ENCODE peak calls at places on chromosomes 1 and 21, in nine cellular contexts. W is tibial nerve, R is left lung, P is bronchial epithelial cell, H is psoas muscle, E is fibroblast of lung, M is mesenchymal stem cell, B is left ventricle myocardium inferior, D is RWPE2. K is an unnamed sample.

GRCh38 chr1:17909634-17910033 is 154.5 kb downstream of the ACTL8 start:
- DNase-seq in W (no peak), R (no peak), P (no peak), H (no peak), E (peak; percentile 3), M (no peak), B (no peak), D (no peak), K (peak; percentile 60)

GRCh38 chr1:4160181-4160580 is 260.1 kb upstream of the C1orf174 start:
- DNase-seq in W (no peak), R (no peak), P (no peak), H (no peak), E (no peak), M (no peak), B (no peak), D (no peak), K (no peak)

GRCh38 chr1:76269175-76269574 is 194.6 kb downstream of the ST6GALNAC3 start:
- DNase-seq in W (no peak), R (no peak), P (peak; percentile 29), H (no peak), E (peak; percentile 88), M (peak; percentile 71), B (no peak), D (no peak), K (no peak)

GRCh38 chr1:151056574-151056973 is 2.8 kb downstream of the CDC42SE1 start:
- DNase-seq in W (no peak), R (no peak), P (no peak), H (no peak), E (no peak), M (no peak), B (no peak), D (no peak), K (no peak)

GRCh38 chr1:164380893-164381292 is 178.1 kb upstream of the PBX1 start:
- DNase-seq in W (peak; percentile 5), R (no peak), P (no peak), H (peak; percentile 54), E (peak; percentile 85), M (no peak), B (no peak), D (no peak), K (no peak)

GRCh38 chr21:36927718-36928117 is 38.8 kb downstream of the HLCS start:
- DNase-seq in W (peak; percentile 87), R (peak; percentile 56), P (peak; percentile 83), H (peak; percentile 88), E (peak; percentile 89), M (peak; percentile 77), B (peak; percentile 77), D (peak; percentile 82), K (peak; percentile 87)

GRCh38 chr1:21297975-21298374 is 7.7 kb upstream of the ECE1 start:
- DNase-seq in W (no peak), R (no peak), P (no peak), H (peak; percentile 79), E (peak; percentile 37), M (peak; percentile 78), B (no peak), D (no peak), K (no peak)

GRCh38 chr1:77068013-77068412 is 151.2 kb downstream of the PIGK start:
- DNase-seq in W (no peak), R (no peak), P (peak; percentile 80), H (no peak), E (no peak), M (no peak), B (no peak), D (peak; percentile 74), K (peak; percentile 37)

GRCh38 chr1:171212607-171213347 is 27.7 kb downstream of the FMO2 start:
- DNase-seq in W (no peak), R (no peak), P (no peak), H (no peak), E (no peak), M (no peak), B (no peak), D (no peak), K (no peak)

GRCh38 chr1:62263006-62263812 is 56.0 kb downstream of the KANK4 start:
- DNase-seq in W (no peak), R (no peak), P (no peak), H (no peak), E (peak; percentile 45), M (no peak), B (no peak), D (no peak), K (peak; percentile 48)

GRCh38 chr21:42174173-42174572 is 44.8 kb upstream of the ABCG1 start:
- DNase-seq in W (no peak), R (no peak), P (no peak), H (no peak), E (no peak), M (no peak), B (no peak), D (no peak), K (no peak)

GRCh38 chr1:50622259-50622658 is 199.0 kb upstream of the DMRTA2 start:
- DNase-seq in W (no peak), R (no peak), P (no peak), H (no peak), E (no peak), M (no peak), B (no peak), D (no peak), K (no peak)
- H3K4me3 ChIP-seq in W (no peak overlapping the region), R (no peak overlapping the region), P (no peak overlapping the region), H (no peak overlapping the region), E (no peak overlapping the region), M (no peak overlapping the region), B (no peak overlapping the region), D (no peak overlapping the region), K (no peak overlapping the region)

DNA sequence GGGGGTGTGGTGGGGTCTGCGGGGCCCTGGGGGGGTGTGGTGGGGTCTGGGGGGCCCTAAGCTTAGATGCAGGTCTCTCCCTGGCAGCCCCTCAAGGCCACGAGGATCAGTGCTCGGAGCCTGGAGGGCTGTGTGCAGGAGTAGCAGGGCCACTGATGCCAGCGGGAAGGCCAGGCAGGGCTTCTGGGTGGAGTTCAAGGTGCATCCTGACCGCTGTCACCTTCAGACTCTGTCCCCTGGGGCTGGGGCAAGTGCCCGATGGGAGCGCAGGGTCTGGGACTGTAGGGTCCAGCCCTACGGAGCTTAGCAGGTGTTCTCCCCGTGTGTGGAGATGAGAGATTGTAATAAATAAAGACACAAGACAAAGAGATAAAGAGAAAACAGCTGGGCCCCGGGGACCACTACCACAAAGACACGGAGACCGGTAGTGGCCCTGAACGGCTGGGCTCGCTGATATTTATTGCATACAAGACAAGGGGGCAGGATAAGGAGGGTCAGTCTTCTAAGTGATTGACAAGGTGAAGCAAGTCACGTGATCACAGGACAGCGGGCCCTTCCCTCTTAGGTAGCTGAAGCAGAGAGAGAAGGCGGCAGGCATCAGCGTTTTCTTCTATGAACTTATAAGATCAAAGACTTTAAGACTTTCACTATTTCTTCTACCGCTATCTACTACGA is 8.7 kb downstream of the RNF223 start:
- DNase-seq in W (no peak), R (no peak), P (no peak), H (no peak), E (no peak), M (no peak), B (no peak), D (no peak), K (no peak)
- H3K27me3 ChIP-seq in W (no peaks in the 10 kb centered on the region), R (peaks cover 28% of the 10 kb centered on the region), P (peaks cover 1% of the 10 kb centered on the region), H (peaks cover 43% of the 10 kb centered on the region), E (no peaks in the 10 kb centered on the region), M (no peaks in the 10 kb centered on the region), B (peaks cover 92% of the 10 kb centered on the region), D (no peaks in the 10 kb centered on the region), K (peaks cover 51% of the 10 kb centered on the region)

GRCh38 chr1:228318823-228319241 is 87.8 kb downstream of the TRIM11 start:
- DNase-seq in W (no peak), R (no peak), P (no peak), H (peak; percentile 55), E (no peak), M (no peak), B (no peak), D (peak; percentile 19), K (no peak)
- H3K36me3 ChIP-seq in W (no peaks in the 10 kb centered on the region), R (no peaks in the 10 kb centered on the region), P (peaks cover 1% of the 10 kb centered on the region), H (peaks cover 9% of the 10 kb centered on the region), E (no peaks in the 10 kb centered on the region), M (peaks cover 18% of the 10 kb centered on the region), B (peaks cover 81% of the 10 kb centered on the region), D (no peaks in the 10 kb centered on the region), K (peaks cover 2% of the 10 kb centered on the region)

GRCh38 chr1:12165342-12165741 is 1.4 kb upstream of the TNFRSF1B start:
- DNase-seq in W (no peak), R (no peak), P (peak; percentile 18), H (no peak), E (no peak), M (peak; percentile 36), B (no peak), D (no peak), K (no peak)

GRCh38 chr1:12167493-12168429 is 970 bp downstream of the TNFRSF1B start:
- DNase-seq in W (no peak), R (no peak), P (no peak), H (no peak), E (no peak), M (peak; percentile 32), B (no peak), D (no peak), K (peak; percentile 80)

GRCh38 chr1:12169442-12170135 is 2.8 kb downstream of the TNFRSF1B start:
- DNase-seq in W (no peak), R (no peak), P (no peak), H (no peak), E (no peak), M (no peak), B (no peak), D (no peak), K (no peak)

GRCh38 chr1:12168451-12169160 is 1.8 kb downstream of the TNFRSF1B start:
- DNase-seq in W (no peak), R (no peak), P (no peak), H (no peak), E (no peak), M (peak; percentile 30), B (no peak), D (no peak), K (no peak)

DNA sequence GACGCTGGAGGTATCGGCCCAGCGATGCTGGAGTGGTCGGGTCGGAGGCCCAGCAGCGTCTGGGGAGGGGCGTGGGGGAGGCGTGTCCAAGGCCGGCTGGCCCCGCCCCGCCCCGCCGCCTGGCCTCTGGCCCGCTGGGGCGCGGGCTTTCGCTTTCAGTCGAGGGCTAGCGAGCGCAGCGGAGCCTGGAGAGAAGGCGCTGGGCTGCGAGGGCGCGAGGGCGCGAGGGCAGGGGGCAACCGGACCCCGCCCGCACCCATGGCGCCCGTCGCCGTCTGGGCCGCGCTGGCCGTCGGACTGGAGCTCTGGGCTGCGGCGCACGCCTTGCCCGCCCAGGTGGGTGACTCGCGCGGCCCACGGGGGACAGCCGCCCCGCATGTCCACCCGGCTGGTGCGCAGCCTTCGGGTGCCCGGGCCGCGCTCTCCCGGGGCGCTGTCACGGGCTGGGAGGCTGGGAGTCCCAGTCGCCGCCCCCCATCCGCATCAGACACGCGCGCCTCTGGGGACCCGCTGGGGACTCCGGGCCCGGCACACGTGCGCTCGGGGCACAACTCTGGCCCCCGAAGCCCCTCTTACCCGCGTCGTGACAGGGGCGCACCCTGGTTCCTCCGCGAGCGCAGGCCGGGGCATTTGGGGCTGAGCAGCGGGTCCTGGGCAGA is at the start of gene TNFRSF1B:
- DNase-seq in W (no peak), R (peak; percentile 81), P (no peak), H (peak; percentile 79), E (peak; percentile 17), M (peak; percentile 67), B (peak; percentile 77), D (no peak), K (peak; percentile 98)
- H3K4me3 ChIP-seq in W (peak within 1 kb of the TSS; percentile 69), R (peak within 1 kb of the TSS; percentile 95), P (peak within 1 kb of the TSS; percentile 28), H (peak within 1 kb of the TSS; percentile 74), E (peak within 1 kb of the TSS; percentile 80), M (peak within 1 kb of the TSS; percentile 92), B (peak within 1 kb of the TSS; percentile 94), D (peak within 1 kb of the TSS; percentile 35), K (peak within 1 kb of the TSS; percentile 28)

GRCh38 chr21:38699048-38699447 is 106.7 kb upstream of the ETS2 start:
- DNase-seq in W (no peak), R (no peak), P (peak; percentile 14), H (no peak), E (no peak), M (no peak), B (no peak), D (no peak), K (peak; percentile 64)
- H3K27me3 ChIP-seq in W (no peaks in the 10 kb centered on the region), R (no peaks in the 10 kb centered on the region), P (no peaks in the 10 kb centered on the region), H (peaks cover 8% of the 10 kb centered on the region), E (peaks cover 17% of the 10 kb centered on the region), M (peaks cover 38% of the 10 kb centered on the region), B (peaks cover 40% of the 10 kb centered on the region), D (no peaks in the 10 kb centered on the region), K (no peaks in the 10 kb centered on the region)

K was measured in H7.